ENCODE peak calls at places on chromosomes 6 and 20, in ten cellular contexts. One of them, this sample, is unnamed.

GRCh38 chr6:155088856-155089255 is 93.7 kb downstream of the TIAM2 start:
- DNase-seq in psoas muscle: no peak
- DNase-seq in hypothalamus: no peak
- DNase-seq in CD14-positive monocyte: no peak
- DNase-seq in T-helper 2 cell: no peak
- DNase-seq in H9: no peak
- DNase-seq in pons: no peak
- DNase-seq in CD8-positive, alpha-beta memory T cell: no peak
- DNase-seq in stimulated activated CD4-positive, alpha-beta T cell treated with anti-CD3 and anti-CD28 coated beads, Interleukin-12 subunit alpha, Interleukin-12 subunit beta, amount 100 ng/mL, for 48 hours: no peak
- DNase-seq in NCI-H510A treated with DMSO at 0.1 percent for 48 hours: no peak
- DNase-seq in this sample: no peak

GRCh38 chr6:139422105-139423036 is 47.9 kb upstream of the CITED2 start:
- DNase-seq in psoas muscle: no peak
- DNase-seq in hypothalamus: no peak
- DNase-seq in CD14-positive monocyte: no peak
- DNase-seq in T-helper 2 cell: no peak
- DNase-seq in H9: no peak
- DNase-seq in pons: no peak
- DNase-seq in CD8-positive, alpha-beta memory T cell: no peak
- DNase-seq in stimulated activated CD4-positive, alpha-beta T cell treated with anti-CD3 and anti-CD28 coated beads, Interleukin-12 subunit alpha, Interleukin-12 subunit beta, amount 100 ng/mL, for 48 hours: no peak
- DNase-seq in NCI-H510A treated with DMSO at 0.1 percent for 48 hours: no peak
- DNase-seq in this sample: no peak

GRCh38 chr6:136031982-136032381 is 180.5 kb downstream of the PDE7B start:
- DNase-seq in psoas muscle: no peak
- DNase-seq in hypothalamus: no peak
- DNase-seq in CD14-positive monocyte: no peak
- DNase-seq in T-helper 2 cell: no peak
- DNase-seq in H9: no peak
- DNase-seq in pons: no peak
- DNase-seq in CD8-positive, alpha-beta memory T cell: no peak
- DNase-seq in stimulated activated CD4-positive, alpha-beta T cell treated with anti-CD3 and anti-CD28 coated beads, Interleukin-12 subunit alpha, Interleukin-12 subunit beta, amount 100 ng/mL, for 48 hours: no peak
- DNase-seq in NCI-H510A treated with DMSO at 0.1 percent for 48 hours: no peak
- DNase-seq in this sample: no peak

GRCh38 chr20:32564921-32565734 is 20.0 kb downstream of the NOL4L start:
- DNase-seq in psoas muscle: peak
- DNase-seq in hypothalamus: peak
- DNase-seq in CD14-positive monocyte: peak
- DNase-seq in T-helper 2 cell: no peak
- DNase-seq in H9: no peak
- DNase-seq in pons: peak
- DNase-seq in CD8-positive, alpha-beta memory T cell: no peak
- DNase-seq in stimulated activated CD4-positive, alpha-beta T cell treated with anti-CD3 and anti-CD28 coated beads, Interleukin-12 subunit alpha, Interleukin-12 subunit beta, amount 100 ng/mL, for 48 hours: no peak
- DNase-seq in NCI-H510A treated with DMSO at 0.1 percent for 48 hours: no peak
- DNase-seq in this sample: peak

GRCh38 chr6:14008809-14009208 is 84.1 kb downstream of the RNF182 start:
- DNase-seq in psoas muscle: no peak
- DNase-seq in hypothalamus: no peak
- DNase-seq in CD14-positive monocyte: no peak
- DNase-seq in T-helper 2 cell: no peak
- DNase-seq in H9: no peak
- DNase-seq in pons: no peak
- DNase-seq in CD8-positive, alpha-beta memory T cell: no peak
- DNase-seq in stimulated activated CD4-positive, alpha-beta T cell treated with anti-CD3 and anti-CD28 coated beads, Interleukin-12 subunit alpha, Interleukin-12 subunit beta, amount 100 ng/mL, for 48 hours: no peak
- DNase-seq in NCI-H510A treated with DMSO at 0.1 percent for 48 hours: no peak
- DNase-seq in this sample: no peak

GRCh38 chr6:142642651-142643050 is 302.3 kb downstream of the HIVEP2 start:
- DNase-seq in psoas muscle: no peak
- DNase-seq in hypothalamus: no peak
- DNase-seq in CD14-positive monocyte: no peak
- DNase-seq in T-helper 2 cell: no peak
- DNase-seq in H9: no peak
- DNase-seq in pons: no peak
- DNase-seq in CD8-positive, alpha-beta memory T cell: no peak
- DNase-seq in stimulated activated CD4-positive, alpha-beta T cell treated with anti-CD3 and anti-CD28 coated beads, Interleukin-12 subunit alpha, Interleukin-12 subunit beta, amount 100 ng/mL, for 48 hours: no peak
- DNase-seq in NCI-H510A treated with DMSO at 0.1 percent for 48 hours: no peak
- DNase-seq in this sample: no peak

GRCh38 chr20:48783533-48784272 is 44.1 kb downstream of the PREX1 start:
- DNase-seq in psoas muscle: no peak
- DNase-seq in hypothalamus: no peak
- DNase-seq in CD14-positive monocyte: peak
- DNase-seq in T-helper 2 cell: peak
- DNase-seq in H9: no peak
- DNase-seq in pons: no peak
- DNase-seq in CD8-positive, alpha-beta memory T cell: peak
- DNase-seq in stimulated activated CD4-positive, alpha-beta T cell treated with anti-CD3 and anti-CD28 coated beads, Interleukin-12 subunit alpha, Interleukin-12 subunit beta, amount 100 ng/mL, for 48 hours: peak
- DNase-seq in NCI-H510A treated with DMSO at 0.1 percent for 48 hours: no peak
- DNase-seq in this sample: no peak

GRCh38 chr6:36118550-36119107 is 11.7 kb upstream of the MAPK13 start:
- DNase-seq in psoas muscle: no peak
- DNase-seq in hypothalamus: no peak
- DNase-seq in CD14-positive monocyte: peak
- DNase-seq in T-helper 2 cell: peak
- DNase-seq in H9: no peak
- DNase-seq in pons: no peak
- DNase-seq in CD8-positive, alpha-beta memory T cell: peak
- DNase-seq in stimulated activated CD4-positive, alpha-beta T cell treated with anti-CD3 and anti-CD28 coated beads, Interleukin-12 subunit alpha, Interleukin-12 subunit beta, amount 100 ng/mL, for 48 hours: peak
- DNase-seq in NCI-H510A treated with DMSO at 0.1 percent for 48 hours: peak
- DNase-seq in this sample: peak

GRCh38 chr6:106516629-106517028 is 112.7 kb downstream of the RTN4IP1 start:
- DNase-seq in psoas muscle: no peak
- DNase-seq in hypothalamus: no peak
- DNase-seq in CD14-positive monocyte: no peak
- DNase-seq in T-helper 2 cell: no peak
- DNase-seq in H9: no peak
- DNase-seq in pons: no peak
- DNase-seq in CD8-positive, alpha-beta memory T cell: no peak
- DNase-seq in stimulated activated CD4-positive, alpha-beta T cell treated with anti-CD3 and anti-CD28 coated beads, Interleukin-12 subunit alpha, Interleukin-12 subunit beta, amount 100 ng/mL, for 48 hours: no peak
- DNase-seq in NCI-H510A treated with DMSO at 0.1 percent for 48 hours: no peak
- DNase-seq in this sample: no peak

GRCh38 chr20:50789968-50790650 is 4.8 kb upstream of the BCAS4 start:
- DNase-seq in psoas muscle: no peak
- DNase-seq in hypothalamus: no peak
- DNase-seq in CD14-positive monocyte: no peak
- DNase-seq in T-helper 2 cell: no peak
- DNase-seq in H9: no peak
- DNase-seq in pons: no peak
- DNase-seq in CD8-positive, alpha-beta memory T cell: no peak
- DNase-seq in stimulated activated CD4-positive, alpha-beta T cell treated with anti-CD3 and anti-CD28 coated beads, Interleukin-12 subunit alpha, Interleukin-12 subunit beta, amount 100 ng/mL, for 48 hours: no peak
- DNase-seq in NCI-H510A treated with DMSO at 0.1 percent for 48 hours: no peak
- DNase-seq in this sample: no peak